ENCODE peak calls at places on chromosome 5, in seven cellular contexts. N is NCI-H2081, Y is anterior cingulate cortex, G is H9, M is left ventricle myocardium superior, E is cardiac fibroblast, V is T-cell. W is an unnamed sample.

GRCh38 chr5:16983972-16984371 is 47.9 kb upstream of the MYO10 start:
- DNase-seq in N (no peak), Y (no peak), G (no peak), M (no peak), E (no peak), V (no peak), W (no peak)

GRCh38 chr5:150001660-150002493 is 1.3 kb downstream of the HMGXB3 start:
- DNase-seq in N (peak), Y (no peak), G (peak), M (no peak), E (peak), V (peak), W (no peak)

GRCh38 chr5:150618588-150619281 is 21.7 kb upstream of the SYNPO start:
- DNase-seq in N (no peak), Y (no peak), G (no peak), M (peak), E (peak), V (no peak), W (peak)

GRCh38 chr5:154190652-154191304 is at the start of gene GALNT10:
- DNase-seq in N (peak), Y (no peak), G (peak), M (peak), E (peak), V (peak), W (no peak)

GRCh38 chr5:94575196-94575595 is 43.2 kb downstream of the KIAA0825 start:
- DNase-seq in N (no peak), Y (no peak), G (no peak), M (no peak), E (no peak), V (no peak), W (no peak)

GRCh38 chr5:126988021-126988569 is 42.3 kb downstream of the MARCHF3 start:
- DNase-seq in N (no peak), Y (no peak), G (no peak), M (no peak), E (no peak), V (peak), W (no peak)

GRCh38 chr5:158451203-158451982 is 592.4 kb upstream of the CLINT1 start:
- DNase-seq in N (peak), Y (no peak), G (no peak), M (peak), E (peak), V (no peak), W (no peak)

GRCh38 chr5:60184599-60184998 is 291.1 kb upstream of the PDE4D start:
- DNase-seq in N (no peak), Y (no peak), G (no peak), M (no peak), E (peak), V (no peak), W (no peak)

GRCh38 chr5:14834584-14835540 is 36.7 kb downstream of the ANKH start:
- DNase-seq in N (no peak), Y (no peak), G (no peak), M (no peak), E (no peak), V (no peak), W (no peak)

GRCh38 chr5:33793836-33794549 is 97.8 kb downstream of the ADAMTS12 start:
- DNase-seq in N (no peak), Y (no peak), G (no peak), M (peak), E (no peak), V (no peak), W (no peak)

GRCh38 chr5:92518318-92518913 is 1062.6 kb downstream of the NR2F1-AS1 start:
- DNase-seq in N (peak), Y (no peak), G (peak), M (no peak), E (peak), V (no peak), W (no peak)

GRCh38 chr5:14424011-14424685 is 157.4 kb upstream of the OTULINL start:
- DNase-seq in N (no peak), Y (no peak), G (no peak), M (no peak), E (no peak), V (no peak), W (no peak)

GRCh38 chr5:180804129-180804601 is 1.6 kb upstream of the MGAT1 start:
- DNase-seq in N (no peak), Y (no peak), G (no peak), M (no peak), E (no peak), V (no peak), W (no peak)

GRCh38 chr5:74493426-74493825 is 147.1 kb downstream of the ENC1 start:
- DNase-seq in N (no peak), Y (no peak), G (no peak), M (no peak), E (peak), V (no peak), W (no peak)

GRCh38 chr5:135032613-135033025 is 1.4 kb downstream of the PITX1 start:
- DNase-seq in N (no peak), Y (no peak), G (no peak), M (no peak), E (no peak), V (no peak), W (no peak)

GRCh38 chr5:77129386-77129785 is 42.3 kb upstream of the ZBED3 start:
- DNase-seq in N (peak), Y (no peak), G (peak), M (no peak), E (peak), V (no peak), W (no peak)

GRCh38 chr5:113181853-113182490 is 205.4 kb downstream of the DCP2 start:
- DNase-seq in N (no peak), Y (no peak), G (no peak), M (no peak), E (no peak), V (no peak), W (no peak)

GRCh38 chr5:152437861-152438260 is 32.8 kb upstream of the NMUR2 start:
- DNase-seq in N (no peak), Y (no peak), G (peak), M (no peak), E (no peak), V (no peak), W (no peak)

GRCh38 chr5:72234265-72234700 is 85.8 kb downstream of the MRPS27 start:
- DNase-seq in N (no peak), Y (no peak), G (no peak), M (no peak), E (peak), V (no peak), W (no peak)

GRCh38 chr5:80092521-80093107 is 57.5 kb downstream of the THBS4 start:
- DNase-seq in N (no peak), Y (no peak), G (no peak), M (no peak), E (no peak), V (no peak), W (no peak)

GRCh38 chr5:1737790-1738405 is 61.7 kb downstream of the MRPL36 start:
- DNase-seq in N (peak), Y (no peak), G (peak), M (no peak), E (peak), V (peak), W (no peak)

GRCh38 chr5:132010645-132011560 is 555 bp downstream of the ACSL6 start:
- DNase-seq in N (no peak), Y (no peak), G (peak), M (no peak), E (no peak), V (no peak), W (no peak)

W was measured in NCI-H2171.